ENCODE peak calls at places on chromosomes 11 and 22, in ten cellular contexts. One of them, this sample, is unnamed.
A peak's percentile ranks its signal among the peaks of the same experiment; 100 is the strongest.

GRCh38 chr11:42311944-42312343 is 852.5 kb upstream of the LRRC4C start:
- DNase-seq in BJ: no peak
- DNase-seq in mesenchymal stem cell: no peak
- DNase-seq in ovary: no peak
- DNase-seq in uterus: no peak
- DNase-seq in kidney: no peak
- DNase-seq in astrocyte of the spinal cord: no peak
- DNase-seq in fibroblast of lung: no peak
- DNase-seq in GM12865: no peak
- DNase-seq in foreskin fibroblast: no peak
- DNase-seq in this sample: no peak

GRCh38 chr11:115676206-115676605 is 172.0 kb upstream of the CADM1 start:
- DNase-seq in BJ: no peak
- DNase-seq in mesenchymal stem cell: no peak
- DNase-seq in ovary: no peak
- DNase-seq in uterus: no peak
- DNase-seq in kidney: no peak
- DNase-seq in astrocyte of the spinal cord: no peak
- DNase-seq in fibroblast of lung: no peak
- DNase-seq in GM12865: peak; percentile 16
- DNase-seq in foreskin fibroblast: no peak
- DNase-seq in this sample: no peak

GRCh38 chr22:22460635-22461034 is 47.9 kb downstream of the ZNF280B start:
- DNase-seq in BJ: no peak
- DNase-seq in mesenchymal stem cell: no peak
- DNase-seq in ovary: no peak
- DNase-seq in uterus: no peak
- DNase-seq in kidney: no peak
- DNase-seq in astrocyte of the spinal cord: no peak
- DNase-seq in fibroblast of lung: no peak
- DNase-seq in GM12865: peak; percentile 1
- DNase-seq in foreskin fibroblast: peak; percentile 31
- DNase-seq in this sample: no peak

GRCh38 chr11:134385774-134386565 is 26.1 kb downstream of the B3GAT1 start:
- DNase-seq in BJ: no peak
- DNase-seq in mesenchymal stem cell: no peak
- DNase-seq in ovary: no peak
- DNase-seq in uterus: no peak
- DNase-seq in kidney: no peak
- DNase-seq in astrocyte of the spinal cord: no peak
- DNase-seq in fibroblast of lung: no peak
- DNase-seq in GM12865: no peak
- DNase-seq in foreskin fibroblast: no peak
- DNase-seq in this sample: no peak

GRCh38 chr11:2577071-2578005 is 122.5 kb downstream of the KCNQ1OT1 start:
- DNase-seq in BJ: no peak
- DNase-seq in mesenchymal stem cell: no peak
- DNase-seq in ovary: peak; percentile 14
- DNase-seq in uterus: no peak
- DNase-seq in kidney: peak; percentile 73
- DNase-seq in astrocyte of the spinal cord: no peak
- DNase-seq in fibroblast of lung: no peak
- DNase-seq in GM12865: no peak
- DNase-seq in foreskin fibroblast: no peak
- DNase-seq in this sample: no peak

GRCh38 chr22:27975381-27976013 is 56.4 kb upstream of the PITPNB start:
- DNase-seq in BJ: no peak
- DNase-seq in mesenchymal stem cell: no peak
- DNase-seq in ovary: no peak
- DNase-seq in uterus: no peak
- DNase-seq in kidney: no peak
- DNase-seq in astrocyte of the spinal cord: no peak
- DNase-seq in fibroblast of lung: no peak
- DNase-seq in GM12865: no peak
- DNase-seq in foreskin fibroblast: peak; percentile 43
- DNase-seq in this sample: no peak

GRCh38 chr11:121961228-121961860 is 154.7 kb downstream of the BLID start:
- DNase-seq in BJ: no peak
- DNase-seq in mesenchymal stem cell: peak; percentile 15
- DNase-seq in ovary: peak; percentile 29
- DNase-seq in uterus: no peak
- DNase-seq in kidney: no peak
- DNase-seq in astrocyte of the spinal cord: no peak
- DNase-seq in fibroblast of lung: no peak
- DNase-seq in GM12865: no peak
- DNase-seq in foreskin fibroblast: peak; percentile 53
- DNase-seq in this sample: no peak

GRCh38 chr11:114366331-114367243 is 33.7 kb downstream of the C11orf71 start:
- DNase-seq in BJ: peak; percentile 78
- DNase-seq in mesenchymal stem cell: peak; percentile 83
- DNase-seq in ovary: no peak
- DNase-seq in uterus: no peak
- DNase-seq in kidney: no peak
- DNase-seq in astrocyte of the spinal cord: peak; percentile 76
- DNase-seq in fibroblast of lung: peak; percentile 63
- DNase-seq in GM12865: no peak
- DNase-seq in foreskin fibroblast: peak; percentile 86
- DNase-seq in this sample: peak; percentile 74

GRCh38 chr22:30015229-30015797 is 65.0 kb upstream of the HORMAD2 start:
- DNase-seq in BJ: peak; percentile 32
- DNase-seq in mesenchymal stem cell: no peak
- DNase-seq in ovary: no peak
- DNase-seq in uterus: no peak
- DNase-seq in kidney: no peak
- DNase-seq in astrocyte of the spinal cord: no peak
- DNase-seq in fibroblast of lung: peak; percentile 20
- DNase-seq in GM12865: no peak
- DNase-seq in foreskin fibroblast: peak; percentile 79
- DNase-seq in this sample: no peak

GRCh38 chr11:90235536-90235935 is 12.7 kb upstream of the CHORDC1 start:
- DNase-seq in BJ: no peak
- DNase-seq in mesenchymal stem cell: peak; percentile 13
- DNase-seq in ovary: no peak
- DNase-seq in uterus: no peak
- DNase-seq in kidney: no peak
- DNase-seq in astrocyte of the spinal cord: no peak
- DNase-seq in fibroblast of lung: no peak
- DNase-seq in GM12865: no peak
- DNase-seq in foreskin fibroblast: no peak
- DNase-seq in this sample: no peak

GRCh38 chr11:67240575-67241389 is 25.5 kb upstream of the GRK2 start:
- DNase-seq in BJ: peak; percentile 39
- DNase-seq in mesenchymal stem cell: peak; percentile 93
- DNase-seq in ovary: peak; percentile 58
- DNase-seq in uterus: peak; percentile 62
- DNase-seq in kidney: peak; percentile 86
- DNase-seq in astrocyte of the spinal cord: peak; percentile 73
- DNase-seq in fibroblast of lung: peak; percentile 63
- DNase-seq in GM12865: peak; percentile 92
- DNase-seq in foreskin fibroblast: peak; percentile 81
- DNase-seq in this sample: peak; percentile 38

GRCh38 chr22:38618258-38618657 is 37.9 kb downstream of the FAM227A start:
- DNase-seq in BJ: no peak
- DNase-seq in mesenchymal stem cell: no peak
- DNase-seq in ovary: no peak
- DNase-seq in uterus: no peak
- DNase-seq in kidney: no peak
- DNase-seq in astrocyte of the spinal cord: no peak
- DNase-seq in fibroblast of lung: no peak
- DNase-seq in GM12865: no peak
- DNase-seq in foreskin fibroblast: no peak
- DNase-seq in this sample: no peak

GRCh38 chr22:32917577-32918375 is 116.3 kb downstream of the TIMP3 start:
- DNase-seq in BJ: no peak
- DNase-seq in mesenchymal stem cell: peak; percentile 10
- DNase-seq in ovary: no peak
- DNase-seq in uterus: no peak
- DNase-seq in kidney: no peak
- DNase-seq in astrocyte of the spinal cord: no peak
- DNase-seq in fibroblast of lung: no peak
- DNase-seq in GM12865: no peak
- DNase-seq in foreskin fibroblast: no peak
- DNase-seq in this sample: no peak

GRCh38 chr11:1346669-1347390 is 37.4 kb upstream of the TOLLIP start:
- DNase-seq in BJ: no peak
- DNase-seq in mesenchymal stem cell: no peak
- DNase-seq in ovary: no peak
- DNase-seq in uterus: no peak
- DNase-seq in kidney: no peak
- DNase-seq in astrocyte of the spinal cord: no peak
- DNase-seq in fibroblast of lung: no peak
- DNase-seq in GM12865: no peak
- DNase-seq in foreskin fibroblast: no peak
- DNase-seq in this sample: no peak

GRCh38 chr11:130159657-130160459 is at the start of gene ST14:
- DNase-seq in BJ: no peak
- DNase-seq in mesenchymal stem cell: no peak
- DNase-seq in ovary: no peak
- DNase-seq in uterus: no peak
- DNase-seq in kidney: peak; percentile 93
- DNase-seq in astrocyte of the spinal cord: no peak
- DNase-seq in fibroblast of lung: no peak
- DNase-seq in GM12865: no peak
- DNase-seq in foreskin fibroblast: peak; percentile 18
- DNase-seq in this sample: no peak

GRCh38 chr11:14446701-14447169 is 52.9 kb downstream of the COPB1 start:
- DNase-seq in BJ: peak; percentile 76
- DNase-seq in mesenchymal stem cell: peak; percentile 51
- DNase-seq in ovary: no peak
- DNase-seq in uterus: no peak
- DNase-seq in kidney: no peak
- DNase-seq in astrocyte of the spinal cord: peak; percentile 48
- DNase-seq in fibroblast of lung: no peak
- DNase-seq in GM12865: no peak
- DNase-seq in foreskin fibroblast: peak; percentile 39
- DNase-seq in this sample: no peak
- H3K4me3 ChIP-seq in BJ: no peak overlapping the region
- H3K4me3 ChIP-seq in mesenchymal stem cell: no peak overlapping the region
- H3K4me3 ChIP-seq in ovary: no peak overlapping the region
- H3K4me3 ChIP-seq in uterus: no peak overlapping the region
- H3K4me3 ChIP-seq in kidney: no peak overlapping the region
- H3K4me3 ChIP-seq in astrocyte of the spinal cord: no peak overlapping the region
- H3K4me3 ChIP-seq in fibroblast of lung: peak overlapping the region; percentile 24
- H3K4me3 ChIP-seq in GM12865: no peak overlapping the region
- H3K4me3 ChIP-seq in foreskin fibroblast: no peak overlapping the region
- H3K4me3 ChIP-seq in this sample: no peak overlapping the region

GRCh38 chr11:13535819-13536218 is 40.0 kb upstream of the PTH start:
- DNase-seq in BJ: no peak
- DNase-seq in mesenchymal stem cell: no peak
- DNase-seq in ovary: no peak
- DNase-seq in uterus: no peak
- DNase-seq in kidney: no peak
- DNase-seq in astrocyte of the spinal cord: no peak
- DNase-seq in fibroblast of lung: no peak
- DNase-seq in GM12865: no peak
- DNase-seq in foreskin fibroblast: no peak
- DNase-seq in this sample: no peak
- H3K4me3 ChIP-seq in BJ: no peak overlapping the region
- H3K4me3 ChIP-seq in mesenchymal stem cell: no peak overlapping the region
- H3K4me3 ChIP-seq in ovary: no peak overlapping the region
- H3K4me3 ChIP-seq in uterus: no peak overlapping the region
- H3K4me3 ChIP-seq in kidney: no peak overlapping the region
- H3K4me3 ChIP-seq in astrocyte of the spinal cord: no peak overlapping the region
- H3K4me3 ChIP-seq in fibroblast of lung: no peak overlapping the region
- H3K4me3 ChIP-seq in GM12865: no peak overlapping the region
- H3K4me3 ChIP-seq in foreskin fibroblast: no peak overlapping the region
- H3K4me3 ChIP-seq in this sample: no peak overlapping the region

GRCh38 chr11:119314748-119315138 is 2.2 kb downstream of the MCAM start:
- DNase-seq in BJ: no peak
- DNase-seq in mesenchymal stem cell: no peak
- DNase-seq in ovary: no peak
- DNase-seq in uterus: no peak
- DNase-seq in kidney: no peak
- DNase-seq in astrocyte of the spinal cord: no peak
- DNase-seq in fibroblast of lung: no peak
- DNase-seq in GM12865: no peak
- DNase-seq in foreskin fibroblast: no peak
- DNase-seq in this sample: no peak
- H3K4me3 ChIP-seq in BJ: no peak overlapping the region
- H3K4me3 ChIP-seq in mesenchymal stem cell: no peak overlapping the region
- H3K4me3 ChIP-seq in ovary: no peak overlapping the region
- H3K4me3 ChIP-seq in uterus: peak overlapping the region; percentile 67
- H3K4me3 ChIP-seq in kidney: peak overlapping the region; percentile 6
- H3K4me3 ChIP-seq in astrocyte of the spinal cord: no peak overlapping the region
- H3K4me3 ChIP-seq in fibroblast of lung: no peak overlapping the region
- H3K4me3 ChIP-seq in GM12865: no peak overlapping the region
- H3K4me3 ChIP-seq in foreskin fibroblast: no peak overlapping the region
- H3K4me3 ChIP-seq in this sample: peak overlapping the region; percentile 71

GRCh38 chr11:120254788-120255518 is 15.0 kb downstream of the POU2F3 start:
- DNase-seq in BJ: no peak
- DNase-seq in mesenchymal stem cell: no peak
- DNase-seq in ovary: no peak
- DNase-seq in uterus: no peak
- DNase-seq in kidney: no peak
- DNase-seq in astrocyte of the spinal cord: no peak
- DNase-seq in fibroblast of lung: no peak
- DNase-seq in GM12865: peak; percentile 35
- DNase-seq in foreskin fibroblast: no peak
- DNase-seq in this sample: no peak

GRCh38 chr11:120256178-120256577 is 16.2 kb downstream of the POU2F3 start:
- DNase-seq in BJ: no peak
- DNase-seq in mesenchymal stem cell: no peak
- DNase-seq in ovary: no peak
- DNase-seq in uterus: no peak
- DNase-seq in kidney: no peak
- DNase-seq in astrocyte of the spinal cord: no peak
- DNase-seq in fibroblast of lung: no peak
- DNase-seq in GM12865: no peak
- DNase-seq in foreskin fibroblast: no peak
- DNase-seq in this sample: no peak

GRCh38 chr11:120256779-120257178 is 16.8 kb downstream of the POU2F3 start:
- DNase-seq in BJ: no peak
- DNase-seq in mesenchymal stem cell: no peak
- DNase-seq in ovary: no peak
- DNase-seq in uterus: no peak
- DNase-seq in kidney: no peak
- DNase-seq in astrocyte of the spinal cord: no peak
- DNase-seq in fibroblast of lung: no peak
- DNase-seq in GM12865: no peak
- DNase-seq in foreskin fibroblast: no peak
- DNase-seq in this sample: no peak

GRCh38 chr11:120257346-120257745 is 17.4 kb downstream of the POU2F3 start:
- DNase-seq in BJ: no peak
- DNase-seq in mesenchymal stem cell: no peak
- DNase-seq in ovary: no peak
- DNase-seq in uterus: no peak
- DNase-seq in kidney: no peak
- DNase-seq in astrocyte of the spinal cord: no peak
- DNase-seq in fibroblast of lung: no peak
- DNase-seq in GM12865: no peak
- DNase-seq in foreskin fibroblast: no peak
- DNase-seq in this sample: no peak

DNA sequence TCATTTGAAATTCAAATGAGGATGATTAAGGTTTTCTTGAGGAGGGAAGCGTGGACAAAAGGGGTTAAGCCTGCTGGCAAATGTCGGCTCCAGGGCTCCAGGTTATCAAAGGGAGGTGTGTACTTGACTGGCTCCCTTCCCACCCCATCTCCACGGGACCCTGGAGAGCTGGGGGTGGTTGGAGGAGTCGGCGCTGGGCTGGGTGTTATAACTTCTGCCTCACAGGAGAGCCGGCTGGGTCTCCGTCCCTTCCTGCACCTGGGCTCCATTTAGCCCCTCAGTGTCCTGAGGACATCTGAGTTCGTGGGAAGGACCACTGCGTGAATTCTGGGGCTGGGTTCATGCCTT is 15.6 kb downstream of the POU2F3 start:
- DNase-seq in BJ: no peak
- DNase-seq in mesenchymal stem cell: no peak
- DNase-seq in ovary: no peak
- DNase-seq in uterus: no peak
- DNase-seq in kidney: no peak
- DNase-seq in astrocyte of the spinal cord: no peak
- DNase-seq in fibroblast of lung: no peak
- DNase-seq in GM12865: no peak
- DNase-seq in foreskin fibroblast: no peak
- DNase-seq in this sample: no peak
- H3K4me3 ChIP-seq in BJ: no peak overlapping the region
- H3K4me3 ChIP-seq in mesenchymal stem cell: no peak overlapping the region
- H3K4me3 ChIP-seq in ovary: no peak overlapping the region
- H3K4me3 ChIP-seq in uterus: no peak overlapping the region
- H3K4me3 ChIP-seq in kidney: no peak overlapping the region
- H3K4me3 ChIP-seq in astrocyte of the spinal cord: no peak overlapping the region
- H3K4me3 ChIP-seq in fibroblast of lung: no peak overlapping the region
- H3K4me3 ChIP-seq in GM12865: no peak overlapping the region
- H3K4me3 ChIP-seq in foreskin fibroblast: no peak overlapping the region
- H3K4me3 ChIP-seq in this sample: no peak overlapping the region

This sample was measured in AG04450.